ENCODE peak calls at places on chromosomes 6 and 20, in seven cellular contexts. One of them, this sample, is unnamed.

GRCh38 chr6:137817219-137817618 is 49.8 kb upstream of the TNFAIP3 start:
- DNase-seq in T follicular helper cell: no peak
- DNase-seq in ELR: no peak
- DNase-seq in psoas muscle: no peak
- DNase-seq in stimulated activated CD8-positive, alpha-beta memory T cell treated with anti-CD3 and anti-CD28 coated beads, Interleukin-4, amount 100 ng/mL, for 24 hours: no peak
- DNase-seq in myocyte: no peak
- DNase-seq in BE2C: no peak
- DNase-seq in this sample: no peak

GRCh38 chr6:158786645-158787304 is 32.4 kb downstream of the EZR start:
- DNase-seq in psoas muscle: no peak
- DNase-seq in BE2C: no peak
- DNase-seq in stimulated activated CD8-positive, alpha-beta memory T cell treated with anti-CD3 and anti-CD28 coated beads, Interleukin-4, amount 100 ng/mL, for 24 hours: no peak
- DNase-seq in ELR: no peak
- DNase-seq in T follicular helper cell: no peak
- DNase-seq in myocyte: no peak
- DNase-seq in this sample: no peak

GRCh38 chr6:168992696-168993185 is 260.9 kb downstream of the THBS2 start:
- DNase-seq in psoas muscle: no peak
- DNase-seq in T follicular helper cell: no peak
- DNase-seq in myocyte: no peak
- DNase-seq in ELR: no peak
- DNase-seq in BE2C: no peak
- DNase-seq in stimulated activated CD8-positive, alpha-beta memory T cell treated with anti-CD3 and anti-CD28 coated beads, Interleukin-4, amount 100 ng/mL, for 24 hours: no peak
- DNase-seq in this sample: no peak

GRCh38 chr6:52511572-52512151 is 65.2 kb downstream of the TRAM2 start:
- DNase-seq in psoas muscle: no peak
- DNase-seq in T follicular helper cell: no peak
- DNase-seq in stimulated activated CD8-positive, alpha-beta memory T cell treated with anti-CD3 and anti-CD28 coated beads, Interleukin-4, amount 100 ng/mL, for 24 hours: no peak
- DNase-seq in ELR: peak; percentile 87
- DNase-seq in myocyte: peak; percentile 36
- DNase-seq in BE2C: no peak
- DNase-seq in this sample: no peak

GRCh38 chr6:129708496-129709216 is 1.3 kb downstream of the ARHGAP18 start:
- DNase-seq in ELR: no peak
- DNase-seq in psoas muscle: no peak
- DNase-seq in myocyte: no peak
- DNase-seq in stimulated activated CD8-positive, alpha-beta memory T cell treated with anti-CD3 and anti-CD28 coated beads, Interleukin-4, amount 100 ng/mL, for 24 hours: no peak
- DNase-seq in T follicular helper cell: no peak
- DNase-seq in BE2C: no peak
- DNase-seq in this sample: no peak

GRCh38 chr20:48339147-48339985 is 488.4 kb downstream of the PREX1 start:
- DNase-seq in T follicular helper cell: no peak
- DNase-seq in psoas muscle: no peak
- DNase-seq in myocyte: peak; percentile 81
- DNase-seq in ELR: peak; percentile 42
- DNase-seq in BE2C: no peak
- DNase-seq in stimulated activated CD8-positive, alpha-beta memory T cell treated with anti-CD3 and anti-CD28 coated beads, Interleukin-4, amount 100 ng/mL, for 24 hours: no peak
- DNase-seq in this sample: no peak

GRCh38 chr20:10061641-10062040 is 26.9 kb downstream of the ANKEF1 start:
- DNase-seq in myocyte: no peak
- DNase-seq in T follicular helper cell: no peak
- DNase-seq in ELR: no peak
- DNase-seq in psoas muscle: no peak
- DNase-seq in stimulated activated CD8-positive, alpha-beta memory T cell treated with anti-CD3 and anti-CD28 coated beads, Interleukin-4, amount 100 ng/mL, for 24 hours: no peak
- DNase-seq in BE2C: peak; percentile 42
- DNase-seq in this sample: no peak

GRCh38 chr20:44728835-44729342 is 13.7 kb downstream of the CCN5 start:
- DNase-seq in stimulated activated CD8-positive, alpha-beta memory T cell treated with anti-CD3 and anti-CD28 coated beads, Interleukin-4, amount 100 ng/mL, for 24 hours: no peak
- DNase-seq in myocyte: peak; percentile 86
- DNase-seq in ELR: peak; percentile 91
- DNase-seq in T follicular helper cell: no peak
- DNase-seq in BE2C: peak; percentile 74
- DNase-seq in psoas muscle: peak; percentile 78
- DNase-seq in this sample: peak; percentile 72

GRCh38 chr6:154815938-154816820 is 83.0 kb downstream of the SCAF8 start:
- DNase-seq in psoas muscle: no peak
- DNase-seq in BE2C: no peak
- DNase-seq in stimulated activated CD8-positive, alpha-beta memory T cell treated with anti-CD3 and anti-CD28 coated beads, Interleukin-4, amount 100 ng/mL, for 24 hours: no peak
- DNase-seq in T follicular helper cell: no peak
- DNase-seq in myocyte: peak; percentile 28
- DNase-seq in ELR: no peak
- DNase-seq in this sample: no peak

GRCh38 chr6:67766061-67766460 is 869.0 kb upstream of the ADGRB3 start:
- DNase-seq in stimulated activated CD8-positive, alpha-beta memory T cell treated with anti-CD3 and anti-CD28 coated beads, Interleukin-4, amount 100 ng/mL, for 24 hours: no peak
- DNase-seq in psoas muscle: no peak
- DNase-seq in myocyte: peak; percentile 50
- DNase-seq in T follicular helper cell: no peak
- DNase-seq in BE2C: no peak
- DNase-seq in ELR: no peak
- DNase-seq in this sample: no peak